ENCODE peak calls at places on chromosome 22, in eight cellular contexts. One of them, this sample, is unnamed.

GRCh38 chr22:31046591-31047226 is 34.4 kb upstream of the SMTN start:
- DNase-seq in endodermal cell: peak; percentile 59
- DNase-seq in AG09309: no peak
- DNase-seq in GM12864: no peak
- DNase-seq in ovary: peak; percentile 76
- DNase-seq in activated B cell treated with CpG ODN at 0.5 μM for 24 hours: no peak
- DNase-seq in adrenal gland: peak; percentile 79
- DNase-seq in cardiac muscle cell: peak; percentile 42
- DNase-seq in this sample: peak; percentile 52

GRCh38 chr22:30390974-30391691 is 3.9 kb upstream of the RNF215 start:
- DNase-seq in ovary: peak; percentile 48
- DNase-seq in adrenal gland: peak; percentile 85
- DNase-seq in activated B cell treated with CpG ODN at 0.5 μM for 24 hours: peak; percentile 71
- DNase-seq in GM12864: peak; percentile 55
- DNase-seq in endodermal cell: peak; percentile 88
- DNase-seq in AG09309: peak; percentile 31
- DNase-seq in cardiac muscle cell: peak; percentile 73
- DNase-seq in this sample: no peak

GRCh38 chr22:21643533-21644357 is 1.6 kb downstream of the SDF2L1 start:
- DNase-seq in GM12864: no peak
- DNase-seq in AG09309: no peak
- DNase-seq in activated B cell treated with CpG ODN at 0.5 μM for 24 hours: no peak
- DNase-seq in endodermal cell: no peak
- DNase-seq in cardiac muscle cell: no peak
- DNase-seq in adrenal gland: no peak
- DNase-seq in ovary: no peak
- DNase-seq in this sample: no peak

GRCh38 chr22:30078320-30079311 is 1.6 kb upstream of the HORMAD2 start:
- DNase-seq in adrenal gland: no peak
- DNase-seq in GM12864: peak; percentile 33
- DNase-seq in cardiac muscle cell: no peak
- DNase-seq in ovary: no peak
- DNase-seq in endodermal cell: peak; percentile 49
- DNase-seq in activated B cell treated with CpG ODN at 0.5 μM for 24 hours: no peak
- DNase-seq in AG09309: no peak
- DNase-seq in this sample: no peak

GRCh38 chr22:21714784-21715183 is 20.8 kb downstream of the YPEL1 start:
- DNase-seq in endodermal cell: no peak
- DNase-seq in adrenal gland: no peak
- DNase-seq in AG09309: no peak
- DNase-seq in cardiac muscle cell: no peak
- DNase-seq in ovary: no peak
- DNase-seq in activated B cell treated with CpG ODN at 0.5 μM for 24 hours: no peak
- DNase-seq in GM12864: no peak
- DNase-seq in this sample: no peak

GRCh38 chr22:27194096-27194748 is 536.8 kb downstream of the MIAT start:
- DNase-seq in cardiac muscle cell: no peak
- DNase-seq in AG09309: no peak
- DNase-seq in ovary: no peak
- DNase-seq in adrenal gland: no peak
- DNase-seq in activated B cell treated with CpG ODN at 0.5 μM for 24 hours: no peak
- DNase-seq in endodermal cell: no peak
- DNase-seq in GM12864: no peak
- DNase-seq in this sample: no peak

GRCh38 chr22:31128156-31128555 is 5.4 kb downstream of the INPP5J start:
- DNase-seq in activated B cell treated with CpG ODN at 0.5 μM for 24 hours: no peak
- DNase-seq in AG09309: no peak
- DNase-seq in adrenal gland: no peak
- DNase-seq in GM12864: no peak
- DNase-seq in ovary: no peak
- DNase-seq in cardiac muscle cell: no peak
- DNase-seq in endodermal cell: no peak
- DNase-seq in this sample: no peak

GRCh38 chr22:20507253-20508066 is at the start of gene MED15:
- DNase-seq in AG09309: no peak
- DNase-seq in adrenal gland: peak; percentile 92
- DNase-seq in ovary: peak; percentile 89
- DNase-seq in cardiac muscle cell: peak; percentile 92
- DNase-seq in endodermal cell: peak; percentile 97
- DNase-seq in activated B cell treated with CpG ODN at 0.5 μM for 24 hours: peak; percentile 85
- DNase-seq in GM12864: peak; percentile 81
- DNase-seq in this sample: peak; percentile 87

GRCh38 chr22:44091021-44091721 is 67.1 kb downstream of the PARVB start:
- DNase-seq in activated B cell treated with CpG ODN at 0.5 μM for 24 hours: no peak
- DNase-seq in endodermal cell: no peak
- DNase-seq in GM12864: no peak
- DNase-seq in AG09309: no peak
- DNase-seq in cardiac muscle cell: peak; percentile 33
- DNase-seq in ovary: no peak
- DNase-seq in adrenal gland: no peak
- DNase-seq in this sample: no peak
- TF ChIP-seq CTCF in activated B cell treated with CpG ODN at 0.5 μM for 24 hours: no peak
- TF ChIP-seq CTCF in endodermal cell: peak; percentile 59
- TF ChIP-seq CTCF in GM12864: peak; percentile 17
- TF ChIP-seq CTCF in AG09309: peak; percentile 30
- TF ChIP-seq CTCF in cardiac muscle cell: peak; percentile 27
- TF ChIP-seq CTCF in ovary: no peak
- TF ChIP-seq CTCF in adrenal gland: no peak
- TF ChIP-seq CTCF in this sample: no peak

DNA sequence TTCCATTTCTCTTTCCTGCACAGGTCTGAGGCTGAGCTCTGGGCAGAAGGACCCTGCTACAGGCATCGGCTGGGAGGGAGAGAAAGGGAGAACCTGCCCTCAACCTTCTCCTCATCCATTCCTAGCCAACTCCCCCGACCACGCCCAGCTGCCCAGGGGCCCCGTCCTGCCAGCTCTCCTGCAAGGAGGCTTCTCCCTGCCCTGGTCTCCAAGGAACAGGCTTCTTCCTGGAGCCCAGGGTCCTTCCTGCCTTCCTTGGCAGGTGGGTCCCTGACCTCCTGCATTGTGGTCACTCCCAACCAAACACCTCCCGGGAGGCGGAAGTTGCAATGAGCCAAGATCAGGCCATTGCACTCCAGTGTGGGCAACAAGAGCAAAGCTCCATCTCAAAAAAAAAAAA is 12.5 kb upstream of the HMOX1 start:
- DNase-seq in activated B cell treated with CpG ODN at 0.5 μM for 24 hours: no peak
- DNase-seq in endodermal cell: no peak
- DNase-seq in adrenal gland: no peak
- DNase-seq in cardiac muscle cell: no peak
- DNase-seq in ovary: no peak
- DNase-seq in GM12864: no peak
- DNase-seq in AG09309: no peak
- DNase-seq in this sample: no peak
- TF ChIP-seq CTCF in activated B cell treated with CpG ODN at 0.5 μM for 24 hours: no peak
- TF ChIP-seq CTCF in endodermal cell: no peak
- TF ChIP-seq CTCF in adrenal gland: no peak
- TF ChIP-seq CTCF in cardiac muscle cell: no peak
- TF ChIP-seq CTCF in ovary: no peak
- TF ChIP-seq CTCF in GM12864: no peak
- TF ChIP-seq CTCF in AG09309: no peak
- TF ChIP-seq CTCF in this sample: no peak

DNA sequence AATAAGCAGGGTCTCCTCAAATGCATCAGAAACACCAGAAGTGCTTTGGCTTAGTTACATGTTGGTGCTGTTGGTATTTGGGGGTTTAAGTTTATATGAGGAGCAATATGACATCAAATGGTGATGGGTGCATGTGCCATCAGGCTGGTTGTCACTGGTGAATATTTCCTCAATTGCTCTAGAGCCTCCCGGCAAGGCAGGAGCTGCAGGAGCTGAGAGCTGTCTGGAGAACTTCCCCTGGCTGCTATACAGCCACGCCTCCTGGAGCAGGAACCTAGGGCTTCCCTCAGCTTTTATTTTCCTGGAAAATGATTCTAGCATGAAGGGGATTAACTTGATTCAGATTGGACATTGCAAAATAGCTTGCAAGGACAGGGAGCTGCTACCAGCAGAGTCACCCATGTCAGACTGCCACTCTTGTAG is 15.8 kb downstream of the IGLL5 start:
- DNase-seq in cardiac muscle cell: no peak
- DNase-seq in activated B cell treated with CpG ODN at 0.5 μM for 24 hours: no peak
- DNase-seq in endodermal cell: no peak
- DNase-seq in AG09309: no peak
- DNase-seq in GM12864: no peak
- DNase-seq in adrenal gland: no peak
- DNase-seq in ovary: no peak
- DNase-seq in this sample: no peak
- TF ChIP-seq CTCF in cardiac muscle cell: no peak
- TF ChIP-seq CTCF in activated B cell treated with CpG ODN at 0.5 μM for 24 hours: no peak
- TF ChIP-seq CTCF in endodermal cell: no peak
- TF ChIP-seq CTCF in AG09309: no peak
- TF ChIP-seq CTCF in GM12864: no peak
- TF ChIP-seq CTCF in adrenal gland: no peak
- TF ChIP-seq CTCF in ovary: no peak
- TF ChIP-seq CTCF in this sample: no peak

GRCh38 chr22:37907036-37907954 is 1.2 kb downstream of the MICALL1 start:
- DNase-seq in activated B cell treated with CpG ODN at 0.5 μM for 24 hours: no peak
- DNase-seq in GM12864: no peak
- DNase-seq in cardiac muscle cell: no peak
- DNase-seq in adrenal gland: no peak
- DNase-seq in endodermal cell: no peak
- DNase-seq in AG09309: no peak
- DNase-seq in ovary: no peak
- DNase-seq in this sample: no peak

GRCh38 chr22:37906364-37907008 is 389 bp downstream of the MICALL1 start:
- DNase-seq in ovary: no peak
- DNase-seq in GM12864: no peak
- DNase-seq in activated B cell treated with CpG ODN at 0.5 μM for 24 hours: peak; percentile 43
- DNase-seq in adrenal gland: no peak
- DNase-seq in AG09309: no peak
- DNase-seq in endodermal cell: no peak
- DNase-seq in cardiac muscle cell: peak; percentile 19
- DNase-seq in this sample: no peak

GRCh38 chr22:37904572-37905533 is 1.2 kb upstream of the MICALL1 start:
- DNase-seq in ovary: peak; percentile 72
- DNase-seq in AG09309: peak; percentile 90
- DNase-seq in cardiac muscle cell: peak; percentile 10
- DNase-seq in endodermal cell: peak; percentile 74
- DNase-seq in GM12864: no peak
- DNase-seq in adrenal gland: peak; percentile 63
- DNase-seq in activated B cell treated with CpG ODN at 0.5 μM for 24 hours: peak; percentile 22
- DNase-seq in this sample: peak; percentile 20

GRCh38 chr22:37909756-37910155 is 3.7 kb downstream of the MICALL1 start:
- DNase-seq in ovary: no peak
- DNase-seq in GM12864: no peak
- DNase-seq in AG09309: no peak
- DNase-seq in adrenal gland: no peak
- DNase-seq in activated B cell treated with CpG ODN at 0.5 μM for 24 hours: no peak
- DNase-seq in cardiac muscle cell: no peak
- DNase-seq in endodermal cell: no peak
- DNase-seq in this sample: no peak

DNA sequence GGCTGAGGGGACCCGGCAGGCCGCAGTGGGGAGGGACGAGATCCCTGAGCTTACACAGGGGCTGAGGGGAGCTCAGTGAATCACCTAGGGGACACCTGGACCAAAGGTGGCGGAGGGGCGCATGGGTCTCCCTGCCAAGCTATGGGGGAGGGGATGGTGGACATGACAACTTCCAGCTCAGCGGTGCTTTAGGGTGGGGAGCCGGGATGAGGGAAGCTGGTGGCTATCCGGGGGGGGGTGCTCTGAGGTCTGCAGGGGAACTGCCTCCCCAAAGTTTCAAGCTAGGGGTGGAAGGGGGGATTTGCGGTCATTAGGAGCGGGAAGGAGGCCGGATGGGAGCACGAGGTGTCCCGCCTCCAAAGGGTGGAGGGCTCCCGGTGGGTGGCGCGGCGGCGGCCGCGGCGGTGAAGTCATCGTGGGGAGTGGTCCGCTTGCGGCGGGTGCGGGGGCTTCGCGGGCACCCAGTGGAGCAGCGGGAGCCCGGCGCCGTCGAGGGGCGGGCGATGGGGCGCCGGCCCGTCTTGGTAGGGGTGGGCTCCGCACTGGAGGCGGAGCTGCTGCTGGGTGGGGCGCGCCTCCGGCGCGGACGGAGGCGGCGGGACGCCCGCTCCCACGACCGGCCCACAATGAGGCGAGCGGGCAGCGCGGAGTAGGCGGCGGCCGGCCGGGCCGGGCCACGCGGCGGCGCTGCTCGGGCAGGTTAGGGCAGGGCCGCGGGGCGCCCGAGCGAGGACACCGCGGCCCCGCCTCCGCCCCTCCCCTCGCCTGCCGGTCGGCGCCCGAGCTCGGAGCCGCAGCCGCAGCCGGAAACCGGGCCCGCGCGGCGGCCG is at the start of gene MICALL1:
- DNase-seq in activated B cell treated with CpG ODN at 0.5 μM for 24 hours: peak; percentile 81
- DNase-seq in cardiac muscle cell: peak; percentile 89
- DNase-seq in GM12864: no peak
- DNase-seq in ovary: peak; percentile 71
- DNase-seq in endodermal cell: peak; percentile 85
- DNase-seq in AG09309: no peak
- DNase-seq in adrenal gland: peak; percentile 61
- DNase-seq in this sample: peak; percentile 50
- TF ChIP-seq CTCF in activated B cell treated with CpG ODN at 0.5 μM for 24 hours: no peak
- TF ChIP-seq CTCF in cardiac muscle cell: no peak
- TF ChIP-seq CTCF in GM12864: peak; percentile 29
- TF ChIP-seq CTCF in ovary: peak; percentile 39
- TF ChIP-seq CTCF in endodermal cell: peak; percentile 49
- TF ChIP-seq CTCF in AG09309: no peak
- TF ChIP-seq CTCF in adrenal gland: no peak
- TF ChIP-seq CTCF in this sample: peak; percentile 56

DNA sequence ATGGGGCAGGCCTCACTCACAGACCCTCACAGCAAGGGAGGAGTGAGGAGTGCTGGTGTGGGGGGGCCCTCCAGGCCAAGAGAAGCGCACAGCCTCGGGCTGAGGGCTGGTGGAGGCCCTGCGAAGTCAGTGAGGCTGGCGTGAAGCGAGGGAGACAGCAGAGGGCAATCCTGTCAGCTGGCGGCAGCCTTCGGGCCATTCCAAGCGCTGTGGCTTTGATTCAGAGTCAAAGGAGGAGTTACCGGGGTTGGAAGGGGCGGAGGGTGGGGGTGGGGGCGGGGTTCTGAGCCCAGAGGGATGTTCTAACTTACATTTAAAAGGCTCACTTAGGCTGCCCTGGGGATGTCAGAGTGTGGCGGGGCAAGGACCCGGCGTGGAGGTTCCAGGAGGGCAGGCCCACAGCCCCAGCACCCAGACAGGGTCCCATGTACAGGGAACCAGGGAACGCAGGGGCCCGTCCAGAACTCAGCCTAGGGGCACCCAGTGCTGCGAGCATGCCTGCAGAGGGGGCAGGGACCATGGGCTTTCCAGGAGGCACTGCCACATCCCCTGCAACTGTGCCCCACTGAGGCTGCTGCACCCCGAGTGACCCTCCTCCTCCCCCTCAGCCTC is 39.5 kb upstream of the TTLL12 start:
- DNase-seq in endodermal cell: peak; percentile 94
- DNase-seq in cardiac muscle cell: peak; percentile 67
- DNase-seq in activated B cell treated with CpG ODN at 0.5 μM for 24 hours: no peak
- DNase-seq in adrenal gland: no peak
- DNase-seq in GM12864: no peak
- DNase-seq in ovary: no peak
- DNase-seq in AG09309: no peak
- DNase-seq in this sample: no peak
- TF ChIP-seq CTCF in endodermal cell: peak; percentile 57
- TF ChIP-seq CTCF in cardiac muscle cell: no peak
- TF ChIP-seq CTCF in activated B cell treated with CpG ODN at 0.5 μM for 24 hours: no peak
- TF ChIP-seq CTCF in adrenal gland: no peak
- TF ChIP-seq CTCF in GM12864: no peak
- TF ChIP-seq CTCF in ovary: no peak
- TF ChIP-seq CTCF in AG09309: peak; percentile 21
- TF ChIP-seq CTCF in this sample: no peak

This sample was measured in tibial nerve.